ENCODE peak calls at places on chromosomes 5 and 9, in nine cellular contexts. One of them, this sample, is unnamed.

GRCh38 chr5:55450050-55450765 is 84.6 kb downstream of the PLPP1 start:
- DNase-seq in posterior cingulate gyrus: no peak
- DNase-seq in BJ: no peak
- DNase-seq in cardiac muscle cell: peak
- DNase-seq in WTC11: no peak
- DNase-seq in stimulated activated CD4-positive, alpha-beta T cell treated with anti-CD3 and anti-CD28 coated beads, Interleukin-2, amount 100 ng/mL, for 48 hours: no peak
- DNase-seq in ELR: peak
- DNase-seq in effector memory CD8-positive, alpha-beta T cell: no peak
- DNase-seq in LHCN-M2: peak
- DNase-seq in this sample: no peak

GRCh38 chr9:617441-618085 is 223.9 kb upstream of the DMRT1 start:
- DNase-seq in stimulated activated CD4-positive, alpha-beta T cell treated with anti-CD3 and anti-CD28 coated beads, Interleukin-2, amount 100 ng/mL, for 48 hours: no peak
- DNase-seq in cardiac muscle cell: no peak
- DNase-seq in posterior cingulate gyrus: no peak
- DNase-seq in LHCN-M2: no peak
- DNase-seq in BJ: no peak
- DNase-seq in WTC11: no peak
- DNase-seq in effector memory CD8-positive, alpha-beta T cell: no peak
- DNase-seq in ELR: no peak
- DNase-seq in this sample: no peak

GRCh38 chr9:13928988-13929387 is 385.0 kb downstream of the NFIB start:
- DNase-seq in ELR: no peak
- DNase-seq in cardiac muscle cell: no peak
- DNase-seq in BJ: no peak
- DNase-seq in LHCN-M2: no peak
- DNase-seq in effector memory CD8-positive, alpha-beta T cell: no peak
- DNase-seq in WTC11: no peak
- DNase-seq in posterior cingulate gyrus: no peak
- DNase-seq in stimulated activated CD4-positive, alpha-beta T cell treated with anti-CD3 and anti-CD28 coated beads, Interleukin-2, amount 100 ng/mL, for 48 hours: no peak
- DNase-seq in this sample: no peak

GRCh38 chr9:33785914-33786313 is 9.4 kb upstream of the PRSS3 start:
- DNase-seq in stimulated activated CD4-positive, alpha-beta T cell treated with anti-CD3 and anti-CD28 coated beads, Interleukin-2, amount 100 ng/mL, for 48 hours: no peak
- DNase-seq in posterior cingulate gyrus: no peak
- DNase-seq in effector memory CD8-positive, alpha-beta T cell: no peak
- DNase-seq in BJ: no peak
- DNase-seq in cardiac muscle cell: peak
- DNase-seq in WTC11: no peak
- DNase-seq in LHCN-M2: peak
- DNase-seq in ELR: peak
- DNase-seq in this sample: no peak

GRCh38 chr5:145936401-145937131 is at the start of gene SH3RF2:
- DNase-seq in cardiac muscle cell: peak
- DNase-seq in LHCN-M2: peak
- DNase-seq in WTC11: peak
- DNase-seq in stimulated activated CD4-positive, alpha-beta T cell treated with anti-CD3 and anti-CD28 coated beads, Interleukin-2, amount 100 ng/mL, for 48 hours: peak
- DNase-seq in posterior cingulate gyrus: no peak
- DNase-seq in effector memory CD8-positive, alpha-beta T cell: no peak
- DNase-seq in BJ: no peak
- DNase-seq in ELR: peak
- DNase-seq in this sample: no peak

GRCh38 chr5:157106668-157107461 is 2.0 kb downstream of the HAVCR2 start:
- DNase-seq in posterior cingulate gyrus: no peak
- DNase-seq in cardiac muscle cell: no peak
- DNase-seq in LHCN-M2: no peak
- DNase-seq in BJ: no peak
- DNase-seq in ELR: no peak
- DNase-seq in stimulated activated CD4-positive, alpha-beta T cell treated with anti-CD3 and anti-CD28 coated beads, Interleukin-2, amount 100 ng/mL, for 48 hours: no peak
- DNase-seq in WTC11: no peak
- DNase-seq in effector memory CD8-positive, alpha-beta T cell: no peak
- DNase-seq in this sample: peak

GRCh38 chr5:135600141-135600570 is 21.4 kb upstream of the CXCL14 start:
- DNase-seq in posterior cingulate gyrus: no peak
- DNase-seq in ELR: no peak
- DNase-seq in cardiac muscle cell: no peak
- DNase-seq in effector memory CD8-positive, alpha-beta T cell: no peak
- DNase-seq in WTC11: no peak
- DNase-seq in LHCN-M2: no peak
- DNase-seq in BJ: no peak
- DNase-seq in stimulated activated CD4-positive, alpha-beta T cell treated with anti-CD3 and anti-CD28 coated beads, Interleukin-2, amount 100 ng/mL, for 48 hours: no peak
- DNase-seq in this sample: no peak

GRCh38 chr5:172438304-172438652 is 16.0 kb downstream of the SH3PXD2B start:
- DNase-seq in stimulated activated CD4-positive, alpha-beta T cell treated with anti-CD3 and anti-CD28 coated beads, Interleukin-2, amount 100 ng/mL, for 48 hours: no peak
- DNase-seq in LHCN-M2: no peak
- DNase-seq in cardiac muscle cell: no peak
- DNase-seq in BJ: no peak
- DNase-seq in ELR: no peak
- DNase-seq in posterior cingulate gyrus: peak
- DNase-seq in WTC11: no peak
- DNase-seq in effector memory CD8-positive, alpha-beta T cell: no peak
- DNase-seq in this sample: no peak

GRCh38 chr9:73741316-73741715 is 589.7 kb downstream of the ANXA1 start:
- DNase-seq in BJ: no peak
- DNase-seq in effector memory CD8-positive, alpha-beta T cell: no peak
- DNase-seq in stimulated activated CD4-positive, alpha-beta T cell treated with anti-CD3 and anti-CD28 coated beads, Interleukin-2, amount 100 ng/mL, for 48 hours: no peak
- DNase-seq in cardiac muscle cell: no peak
- DNase-seq in LHCN-M2: no peak
- DNase-seq in posterior cingulate gyrus: no peak
- DNase-seq in WTC11: no peak
- DNase-seq in ELR: no peak
- DNase-seq in this sample: no peak

GRCh38 chr5:106415541-106415940 is 1255.2 kb downstream of the EFNA5 start:
- DNase-seq in cardiac muscle cell: peak
- DNase-seq in ELR: peak
- DNase-seq in BJ: peak
- DNase-seq in LHCN-M2: peak
- DNase-seq in WTC11: no peak
- DNase-seq in posterior cingulate gyrus: no peak
- DNase-seq in effector memory CD8-positive, alpha-beta T cell: no peak
- DNase-seq in stimulated activated CD4-positive, alpha-beta T cell treated with anti-CD3 and anti-CD28 coated beads, Interleukin-2, amount 100 ng/mL, for 48 hours: no peak
- DNase-seq in this sample: no peak

GRCh38 chr5:180178516-180179398 is 30.3 kb downstream of the RASGEF1C start:
- DNase-seq in posterior cingulate gyrus: no peak
- DNase-seq in stimulated activated CD4-positive, alpha-beta T cell treated with anti-CD3 and anti-CD28 coated beads, Interleukin-2, amount 100 ng/mL, for 48 hours: no peak
- DNase-seq in ELR: no peak
- DNase-seq in BJ: no peak
- DNase-seq in effector memory CD8-positive, alpha-beta T cell: no peak
- DNase-seq in LHCN-M2: no peak
- DNase-seq in WTC11: no peak
- DNase-seq in cardiac muscle cell: no peak
- DNase-seq in this sample: no peak

GRCh38 chr5:116145416-116145815 is 60.6 kb downstream of the COMMD10 start:
- DNase-seq in LHCN-M2: no peak
- DNase-seq in BJ: no peak
- DNase-seq in effector memory CD8-positive, alpha-beta T cell: no peak
- DNase-seq in cardiac muscle cell: no peak
- DNase-seq in WTC11: no peak
- DNase-seq in stimulated activated CD4-positive, alpha-beta T cell treated with anti-CD3 and anti-CD28 coated beads, Interleukin-2, amount 100 ng/mL, for 48 hours: no peak
- DNase-seq in posterior cingulate gyrus: no peak
- DNase-seq in ELR: no peak
- DNase-seq in this sample: no peak

GRCh38 chr5:138594305-138595058 is 19.3 kb upstream of the HSPA9 start:
- DNase-seq in LHCN-M2: no peak
- DNase-seq in BJ: no peak
- DNase-seq in effector memory CD8-positive, alpha-beta T cell: no peak
- DNase-seq in cardiac muscle cell: no peak
- DNase-seq in posterior cingulate gyrus: no peak
- DNase-seq in ELR: peak
- DNase-seq in stimulated activated CD4-positive, alpha-beta T cell treated with anti-CD3 and anti-CD28 coated beads, Interleukin-2, amount 100 ng/mL, for 48 hours: no peak
- DNase-seq in WTC11: no peak
- DNase-seq in this sample: no peak

GRCh38 chr9:137105814-137106661 is 8.5 kb downstream of the DPP7 start:
- DNase-seq in WTC11: no peak
- DNase-seq in LHCN-M2: no peak
- DNase-seq in BJ: no peak
- DNase-seq in posterior cingulate gyrus: no peak
- DNase-seq in ELR: no peak
- DNase-seq in stimulated activated CD4-positive, alpha-beta T cell treated with anti-CD3 and anti-CD28 coated beads, Interleukin-2, amount 100 ng/mL, for 48 hours: no peak
- DNase-seq in cardiac muscle cell: no peak
- DNase-seq in effector memory CD8-positive, alpha-beta T cell: no peak
- DNase-seq in this sample: no peak

GRCh38 chr9:138049085-138049778 is 171.7 kb downstream of the CACNA1B start:
- DNase-seq in ELR: no peak
- DNase-seq in LHCN-M2: no peak
- DNase-seq in WTC11: no peak
- DNase-seq in effector memory CD8-positive, alpha-beta T cell: no peak
- DNase-seq in BJ: no peak
- DNase-seq in stimulated activated CD4-positive, alpha-beta T cell treated with anti-CD3 and anti-CD28 coated beads, Interleukin-2, amount 100 ng/mL, for 48 hours: no peak
- DNase-seq in posterior cingulate gyrus: no peak
- DNase-seq in cardiac muscle cell: no peak
- DNase-seq in this sample: no peak